ENCODE peak calls at places on chromosomes 3 and 15, in nine cellular contexts. T, N, G, C, Y, L, S, H and Z are unnamed samples.

GRCh38 chr3:194541483-194541882 is 54.7 kb upstream of the ATP13A3 start:
- DNase-seq in T (no peak), N (no peak), G (peak; percentile 23), C (no peak), Y (no peak), L (no peak), S (no peak), H (no peak), Z (no peak)

GRCh38 chr3:56988874-56989433 is 71.5 kb upstream of the SPATA12 start:
- DNase-seq in T (peak; percentile 91), N (peak; percentile 60), G (no peak), C (peak; percentile 78), Y (peak; percentile 59), L (peak; percentile 52), S (peak; percentile 44), H (peak; percentile 85), Z (peak; percentile 65)

GRCh38 chr3:127273196-127273595 is 14.7 kb downstream of the PRR20G start:
- DNase-seq in T (no peak), N (no peak), G (no peak), C (no peak), Y (no peak), L (no peak), S (no peak), H (no peak), Z (no peak)

GRCh38 chr3:150545419-150546225 is 674 bp downstream of the SERP1 start:
- DNase-seq in T (peak; percentile 81), N (no peak), G (no peak), C (peak; percentile 71), Y (peak; percentile 52), L (peak; percentile 21), S (peak; percentile 5), H (peak; percentile 48), Z (peak; percentile 43)

GRCh38 chr15:39586387-39587171 is 5.7 kb downstream of the THBS1 start:
- DNase-seq in T (no peak), N (no peak), G (no peak), C (no peak), Y (no peak), L (no peak), S (peak; percentile 76), H (peak; percentile 28), Z (no peak)

GRCh38 chr3:10883478-10884234 is 67.6 kb downstream of the SLC6A11 start:
- DNase-seq in T (no peak), N (no peak), G (no peak), C (peak; percentile 37), Y (no peak), L (no peak), S (no peak), H (no peak), Z (no peak)

GRCh38 chr3:60754617-60755016 is 496.6 kb downstream of the FHIT start:
- DNase-seq in T (no peak), N (no peak), G (no peak), C (no peak), Y (no peak), L (no peak), S (peak; percentile 52), H (no peak), Z (no peak)

GRCh38 chr15:36925671-36926421 is 174.5 kb downstream of the MEIS2 start:
- DNase-seq in T (no peak), N (no peak), G (no peak), C (no peak), Y (no peak), L (no peak), S (no peak), H (no peak), Z (no peak)

GRCh38 chr3:147159141-147159540 is 247.2 kb downstream of the ZIC4 start:
- DNase-seq in T (no peak), N (no peak), G (no peak), C (no peak), Y (no peak), L (no peak), S (no peak), H (no peak), Z (no peak)

GRCh38 chr3:76685858-76686257 is 354.0 kb upstream of the ROBO2 start:
- DNase-seq in T (no peak), N (no peak), G (no peak), C (no peak), Y (no peak), L (no peak), S (peak; percentile 2), H (no peak), Z (no peak)

GRCh38 chr15:72892986-72893385 is 109.4 kb upstream of the ADPGK start:
- DNase-seq in T (no peak), N (no peak), G (no peak), C (no peak), Y (no peak), L (no peak), S (no peak), H (no peak), Z (no peak)

GRCh38 chr3:143137637-143138036 is 18.1 kb downstream of the CHST2 start:
- DNase-seq in T (no peak), N (no peak), G (no peak), C (no peak), Y (no peak), L (no peak), S (no peak), H (no peak), Z (no peak)

GRCh38 chr3:15102256-15102655 is 3.3 kb upstream of the RBSN start:
- DNase-seq in T (peak; percentile 95), N (peak; percentile 87), G (no peak), C (no peak), Y (no peak), L (peak; percentile 21), S (no peak), H (peak; percentile 73), Z (peak; percentile 84)

GRCh38 chr3:78878789-78879515 is 888.8 kb downstream of the ROBO1 start:
- DNase-seq in T (no peak), N (no peak), G (no peak), C (no peak), Y (no peak), L (no peak), S (no peak), H (no peak), Z (no peak)

GRCh38 chr3:147298511-147298982 is 107.8 kb downstream of the ZIC4 start:
- DNase-seq in T (no peak), N (no peak), G (peak; percentile 64), C (no peak), Y (no peak), L (no peak), S (peak; percentile 100), H (no peak), Z (no peak)

GRCh38 chr15:101251830-101252820 is at the start of gene CHSY1:
- DNase-seq in T (peak; percentile 97), N (peak; percentile 96), G (peak; percentile 63), C (peak; percentile 68), Y (peak; percentile 83), L (peak; percentile 87), S (peak; percentile 89), H (peak; percentile 93), Z (peak; percentile 95)

GRCh38 chr15:71199384-71200351 is 84.4 kb downstream of the THSD4 start:
- DNase-seq in T (no peak), N (no peak), G (no peak), C (no peak), Y (no peak), L (no peak), S (peak; percentile 52), H (no peak), Z (no peak)

GRCh38 chr15:72285927-72286516 is 13.7 kb upstream of the PARP6 start:
- DNase-seq in T (no peak), N (peak; percentile 41), G (no peak), C (peak; percentile 57), Y (peak; percentile 59), L (no peak), S (no peak), H (peak; percentile 48), Z (no peak)

GRCh38 chr3:89560546-89560945 is 453.1 kb downstream of the EPHA3 start:
- DNase-seq in T (no peak), N (no peak), G (no peak), C (no peak), Y (no peak), L (no peak), S (peak; percentile 92), H (no peak), Z (no peak)

DNA sequence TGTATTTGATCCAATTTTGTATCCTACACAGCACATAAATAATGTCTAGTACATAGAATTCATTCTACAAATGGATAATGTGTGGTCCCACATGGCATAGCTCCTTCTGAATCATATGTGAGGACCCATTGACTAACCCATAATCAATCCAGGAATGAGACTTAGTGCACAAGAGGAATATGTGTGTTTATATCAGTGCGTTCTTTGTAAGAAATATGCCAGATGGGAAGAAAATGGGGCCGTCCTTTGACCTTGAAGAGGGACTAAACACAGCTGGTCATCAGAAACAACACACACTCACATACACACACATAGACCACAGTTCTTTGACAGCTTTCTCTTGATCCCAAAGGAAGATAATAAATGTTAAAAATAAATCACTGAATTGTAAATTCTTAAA is 282.7 kb upstream of the SEMA6D start:
- DNase-seq in T (no peak), N (no peak), G (no peak), C (no peak), Y (no peak), L (no peak), S (no peak), H (no peak), Z (no peak)
- H3K27ac ChIP-seq in T (no peak overlapping the region), N (no peak overlapping the region), G (no peak overlapping the region), C (no peak overlapping the region), Y (no peak overlapping the region), L (no peak overlapping the region), S (no peak overlapping the region), H (no peak overlapping the region), Z (no peak overlapping the region)

DNA sequence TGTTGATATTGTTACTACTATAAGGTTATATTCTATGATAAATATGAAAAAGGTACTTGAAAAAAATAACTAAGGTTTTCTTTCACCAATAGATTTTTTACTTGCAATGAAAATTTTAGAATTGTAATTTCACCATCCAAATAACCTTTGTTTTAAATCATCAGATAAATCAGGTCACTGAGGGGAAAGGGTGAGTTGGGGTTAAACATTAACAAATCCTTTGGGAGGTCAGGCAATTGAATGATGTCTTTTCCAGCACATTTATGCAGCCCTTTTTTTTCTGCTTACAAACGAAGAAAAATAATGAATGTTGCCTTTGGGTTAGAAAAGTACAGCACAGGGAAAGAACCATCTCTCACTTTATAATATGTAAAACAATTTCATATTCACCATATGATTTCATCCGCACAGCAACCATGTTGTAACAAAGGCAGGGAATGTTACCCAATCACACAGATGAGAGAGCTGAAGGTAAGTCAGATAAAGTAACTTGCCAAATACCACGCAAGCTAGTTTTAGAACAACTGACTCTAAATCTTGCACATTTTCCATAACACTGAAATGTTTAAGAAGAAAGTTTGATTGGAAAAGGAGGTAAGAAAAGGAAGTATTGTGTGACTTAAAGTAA is 151.3 kb downstream of the FGF12 start:
- DNase-seq in T (no peak), N (no peak), G (no peak), C (no peak), Y (no peak), L (no peak), S (no peak), H (no peak), Z (no peak)
- TF ChIP-seq CTCF in T (no peak), N (no peak), G (no peak), C (no peak), Y (no peak), L (no peak), S (no peak), H (no peak), Z (no peak)

GRCh38 chr3:9745521-9745920 is 4.2 kb upstream of the OGG1 start:
- DNase-seq in T (no peak), N (no peak), G (no peak), C (no peak), Y (no peak), L (no peak), S (no peak), H (no peak), Z (no peak)
- H3K36me3 ChIP-seq in T (peaks cover 70% of the 10 kb centered on the region), N (peaks cover 20% of the 10 kb centered on the region), G (peaks cover 9% of the 10 kb centered on the region), C (peaks cover 86% of the 10 kb centered on the region), Y (peaks cover 57% of the 10 kb centered on the region), L (peaks cover 84% of the 10 kb centered on the region), S (peaks cover 61% of the 10 kb centered on the region), H (peaks cover 6% of the 10 kb centered on the region), Z (peaks cover 81% of the 10 kb centered on the region)

GRCh38 chr3:37934631-37935289 is 55.8 kb upstream of the VILL start:
- DNase-seq in T (no peak), N (no peak), G (no peak), C (no peak), Y (no peak), L (no peak), S (peak; percentile 31), H (no peak), Z (no peak)
- H3K27ac ChIP-seq in T (peak overlapping the region; percentile 74), N (no peak overlapping the region), G (peak overlapping the region; percentile 84), C (no peak overlapping the region), Y (no peak overlapping the region), L (no peak overlapping the region), S (no peak overlapping the region), H (peak overlapping the region; percentile 61), Z (peak overlapping the region; percentile 63)